ENCODE peak calls at places on chromosomes 1 and 21, in six cellular contexts. Z is T-helper 1 cell, D is HuH-7.5, G is neural crest cell, E is Caki2, B is H9. Q is an unnamed sample.

GRCh38 chr1:151993734-151994496 is at the start of gene S100A10:
- DNase-seq in Z (peak), D (peak), G (peak), E (peak), B (peak), Q (peak)

GRCh38 chr1:174266991-174267612 is 107.8 kb downstream of the RABGAP1L start:
- DNase-seq in Z (no peak), D (peak), G (no peak), E (no peak), B (no peak), Q (no peak)

GRCh38 chr1:83500987-83501591 is 497.8 kb downstream of the TTLL7 start:
- DNase-seq in Z (no peak), D (peak), G (no peak), E (no peak), B (no peak), Q (no peak)

GRCh38 chr1:231041705-231042261 is 1.7 kb upstream of the FAM89A start:
- DNase-seq in Z (no peak), D (no peak), G (no peak), E (no peak), B (no peak), Q (no peak)

GRCh38 chr1:224170748-224171478 is 12.1 kb upstream of the DEGS1 start:
- DNase-seq in Z (no peak), D (peak), G (no peak), E (peak), B (peak), Q (no peak)

GRCh38 chr1:30966690-30967369 is 58.3 kb upstream of the SDC3 start:
- DNase-seq in Z (no peak), D (no peak), G (no peak), E (peak), B (no peak), Q (no peak)

GRCh38 chr21:44701541-44701940 is 4.6 kb downstream of the KRTAP10-12 start:
- DNase-seq in Z (no peak), D (no peak), G (no peak), E (no peak), B (no peak), Q (no peak)

GRCh38 chr1:216750031-216750627 is 26.9 kb upstream of the ESRRG start:
- DNase-seq in Z (no peak), D (peak), G (peak), E (peak), B (peak), Q (peak)

GRCh38 chr1:243443557-243443956 is 187.7 kb downstream of the SDCCAG8 start:
- DNase-seq in Z (no peak), D (no peak), G (no peak), E (no peak), B (no peak), Q (no peak)

GRCh38 chr1:89532228-89532627 is 7.6 kb downstream of the LRRC8B start:
- DNase-seq in Z (no peak), D (no peak), G (no peak), E (no peak), B (no peak), Q (no peak)

GRCh38 chr1:231518485-231519035 is 9.9 kb upstream of the TSNAX start:
- DNase-seq in Z (no peak), D (no peak), G (no peak), E (no peak), B (no peak), Q (no peak)

GRCh38 chr21:43716376-43717165 is 2.4 kb upstream of the PDXK start:
- DNase-seq in Z (no peak), D (no peak), G (no peak), E (peak), B (no peak), Q (no peak)

GRCh38 chr1:156419863-156420208 is 50.8 kb downstream of the RHBG start:
- DNase-seq in Z (no peak), D (peak), G (peak), E (no peak), B (peak), Q (no peak)

GRCh38 chr1:182484531-182485257 is 34.7 kb downstream of the RGSL1 start:
- DNase-seq in Z (no peak), D (no peak), G (no peak), E (no peak), B (peak), Q (peak)

GRCh38 chr1:172751668-172752067 is 92.8 kb downstream of the FASLG start:
- DNase-seq in Z (no peak), D (no peak), G (no peak), E (no peak), B (no peak), Q (no peak)

GRCh38 chr1:229013981-229014380 is 256.9 kb upstream of the RAB4A start:
- DNase-seq in Z (no peak), D (no peak), G (no peak), E (no peak), B (no peak), Q (no peak)

GRCh38 chr1:110150330-110151174 is at the start of gene SLC6A17:
- DNase-seq in Z (no peak), D (no peak), G (peak), E (peak), B (peak), Q (peak)

GRCh38 chr1:87399264-87399663 is 70.6 kb downstream of the LMO4 start:
- DNase-seq in Z (no peak), D (no peak), G (no peak), E (no peak), B (no peak), Q (no peak)

GRCh38 chr1:99170516-99170915 is 93.8 kb upstream of the PLPPR4 start:
- DNase-seq in Z (no peak), D (no peak), G (no peak), E (peak), B (no peak), Q (no peak)

GRCh38 chr21:45288441-45288841 is 746 bp upstream of the POFUT2 start:
- DNase-seq in Z (no peak), D (no peak), G (no peak), E (no peak), B (peak), Q (peak)

GRCh38 chr1:85624361-85624760 is 43.8 kb downstream of the CCN1 start:
- DNase-seq in Z (no peak), D (no peak), G (no peak), E (no peak), B (no peak), Q (no peak)

GRCh38 chr1:39395357-39395831 is 96.0 kb upstream of the BMP8A start:
- DNase-seq in Z (no peak), D (no peak), G (no peak), E (peak), B (no peak), Q (no peak)

GRCh38 chr1:32748348-32748747 is 45.8 kb upstream of the SYNC start:
- DNase-seq in Z (no peak), D (no peak), G (no peak), E (no peak), B (no peak), Q (no peak)

GRCh38 chr21:33936221-33937038 is 20.8 kb upstream of the ATP5PO start:
- DNase-seq in Z (no peak), D (no peak), G (no peak), E (no peak), B (no peak), Q (no peak)

GRCh38 chr1:147504801-147505303 is 36.4 kb upstream of the BCL9 start:
- DNase-seq in Z (no peak), D (peak), G (peak), E (no peak), B (peak), Q (peak)

GRCh38 chr1:86616871-86617270 is 70.0 kb downstream of the CLCA4 start:
- DNase-seq in Z (no peak), D (no peak), G (no peak), E (no peak), B (no peak), Q (no peak)

GRCh38 chr1:218499021-218499691 is 154.0 kb downstream of the TGFB2 start:
- DNase-seq in Z (no peak), D (no peak), G (no peak), E (peak), B (no peak), Q (no peak)

GRCh38 chr1:113615425-113615824 is 143.9 kb downstream of the PHTF1 start:
- DNase-seq in Z (no peak), D (no peak), G (no peak), E (no peak), B (no peak), Q (no peak)

GRCh38 chr1:112513112-112513870 is 4.5 kb downstream of the WNT2B start:
- DNase-seq in Z (no peak), D (no peak), G (no peak), E (no peak), B (no peak), Q (no peak)

GRCh38 chr1:200866521-200866920 is 6.3 kb upstream of the GPR25 start:
- DNase-seq in Z (no peak), D (no peak), G (no peak), E (no peak), B (no peak), Q (no peak)

GRCh38 chr1:41471658-41472057 is 12.8 kb downstream of the EDN2 start:
- DNase-seq in Z (no peak), D (no peak), G (no peak), E (no peak), B (no peak), Q (no peak)

GRCh38 chr1:31782766-31783410 is 18.7 kb upstream of the ADGRB2 start:
- DNase-seq in Z (no peak), D (no peak), G (no peak), E (no peak), B (peak), Q (no peak)

GRCh38 chr1:26020941-26021646 is 481 bp upstream of the EXTL1 start:
- DNase-seq in Z (no peak), D (no peak), G (no peak), E (no peak), B (no peak), Q (no peak)

GRCh38 chr21:37557261-37557950 is 190.8 kb downstream of the DYRK1A start:
- DNase-seq in Z (no peak), D (no peak), G (no peak), E (peak), B (no peak), Q (no peak)

GRCh38 chr1:21919520-21919919 is 17.6 kb downstream of the HSPG2 start:
- DNase-seq in Z (no peak), D (no peak), G (no peak), E (peak), B (no peak), Q (no peak)

GRCh38 chr21:31457675-31458074 is 113.6 kb upstream of the TIAM1 start:
- DNase-seq in Z (no peak), D (no peak), G (no peak), E (no peak), B (peak), Q (no peak)

GRCh38 chr1:111745670-111746613 is 6.7 kb upstream of the INKA2 start:
- DNase-seq in Z (no peak), D (no peak), G (no peak), E (no peak), B (no peak), Q (no peak)

Q was measured in progenitor cell of endocrine pancreas.